ENCODE peak calls at places on chromosomes 3 and 15, in five cellular contexts. Q is AG04450, X is HFFc6, O is Right ventricle myocardium inferior, V is NCI-H1092 treated with DMSO at 0.1 percent for 48 hours. H is an unnamed sample.
A peak's percentile ranks its signal among the peaks of the same experiment; 100 is the strongest.

GRCh38 chr15:68300115-68300940 is 22.8 kb downstream of the FEM1B start:
- DNase-seq in Q (no peak), X (no peak), O (no peak), V (no peak), H (no peak)

GRCh38 chr3:42846682-42847522 is 28.8 kb downstream of the CYP8B1 start:
- DNase-seq in Q (no peak), X (no peak), O (peak; percentile 84), V (no peak), H (no peak)

GRCh38 chr15:82133251-82133650 is 87.4 kb upstream of the MEX3B start:
- DNase-seq in Q (no peak), X (no peak), O (no peak), V (no peak), H (no peak)

GRCh38 chr3:22886394-22886793 is 316.7 kb upstream of the UBE2E2 start:
- DNase-seq in Q (no peak), X (no peak), O (no peak), V (no peak), H (no peak)

GRCh38 chr3:149080011-149080698 is 6.2 kb downstream of the HLTF start:
- DNase-seq in Q (no peak), X (peak; percentile 4), O (no peak), V (no peak), H (no peak)

GRCh38 chr3:188220988-188221818 is 67.2 kb downstream of the LPP start:
- DNase-seq in Q (no peak), X (peak; percentile 68), O (no peak), V (no peak), H (no peak)

GRCh38 chr15:48974865-48975264 is 11.1 kb upstream of the SHC4 start:
- DNase-seq in Q (no peak), X (no peak), O (no peak), V (no peak), H (no peak)

GRCh38 chr3:103440539-103441113 is 1005.8 kb downstream of the ZPLD1 start:
- DNase-seq in Q (no peak), X (no peak), O (no peak), V (no peak), H (peak; percentile 10)

GRCh38 chr15:59991919-59992318 is 12.2 kb upstream of the FOXB1 start:
- DNase-seq in Q (no peak), X (no peak), O (no peak), V (peak; percentile 63), H (no peak)

H was measured in HS-5.